ENCODE peak calls at places on chromosome 15, in nine cellular contexts. M is RPMI7951; N is central memory CD4-positive, alpha-beta T cell; Z is foreskin fibroblast; K is M059J; L is NCI-H1092 treated with DMSO at 0.1 percent for 48 hours; G is amniotic epithelial cell; P is coronary artery; I is dorsolateral prefrontal cortex. T is an unnamed sample.

GRCh38 chr15:68599560-68600071 is 20.8 kb downstream of the CORO2B start:
- DNase-seq in M (peak; percentile 96), N (no peak), Z (peak; percentile 84), K (peak; percentile 97), L (no peak), G (peak; percentile 74), P (no peak), I (no peak), T (peak; percentile 97)

GRCh38 chr15:57548835-57549234 is 42.9 kb upstream of the MYZAP start:
- DNase-seq in M (no peak), N (no peak), Z (no peak), K (no peak), L (no peak), G (no peak), P (no peak), I (no peak), T (no peak)

GRCh38 chr15:57686657-57687056 is 19.9 kb upstream of the POLR2M start:
- DNase-seq in M (no peak), N (no peak), Z (no peak), K (no peak), L (no peak), G (no peak), P (no peak), I (no peak), T (no peak)

GRCh38 chr15:28118531-28118930 is 19.4 kb upstream of the OCA2 start:
- DNase-seq in M (no peak), N (no peak), Z (no peak), K (no peak), L (no peak), G (no peak), P (no peak), I (no peak), T (no peak)

GRCh38 chr15:99123706-99124451 is 19.0 kb downstream of the SYNM start:
- DNase-seq in M (peak; percentile 100), N (no peak), Z (peak; percentile 98), K (peak; percentile 98), L (no peak), G (peak; percentile 86), P (peak; percentile 96), I (peak; percentile 89), T (peak; percentile 52)

GRCh38 chr15:92315595-92316211 is 78.0 kb upstream of the ST8SIA2 start:
- DNase-seq in M (no peak), N (no peak), Z (no peak), K (no peak), L (no peak), G (no peak), P (no peak), I (no peak), T (no peak)

GRCh38 chr15:39247574-39247973 is 333.3 kb upstream of the THBS1 start:
- DNase-seq in M (peak; percentile 67), N (no peak), Z (peak; percentile 73), K (peak; percentile 68), L (no peak), G (no peak), P (no peak), I (no peak), T (no peak)

GRCh38 chr15:70963199-70963598 is 70.6 kb downstream of the LRRC49 start:
- DNase-seq in M (no peak), N (no peak), Z (no peak), K (no peak), L (no peak), G (no peak), P (no peak), I (no peak), T (no peak)

GRCh38 chr15:40843885-40844542 is at the start of gene SPINT1:
- DNase-seq in M (no peak), N (no peak), Z (no peak), K (no peak), L (no peak), G (no peak), P (no peak), I (no peak), T (peak; percentile 23)

GRCh38 chr15:47715856-47716445 is 1.4 kb upstream of the SEMA6D start:
- DNase-seq in M (no peak), N (no peak), Z (peak; percentile 31), K (no peak), L (peak; percentile 53), G (no peak), P (no peak), I (peak; percentile 68), T (no peak)

GRCh38 chr15:23686466-23687142 is 501 bp downstream of the NDN start:
- DNase-seq in M (no peak), N (no peak), Z (no peak), K (no peak), L (no peak), G (peak; percentile 3), P (no peak), I (no peak), T (no peak)

GRCh38 chr15:88454867-88455810 is 12.0 kb downstream of the MRPL46 start:
- DNase-seq in M (peak; percentile 80), N (no peak), Z (peak; percentile 75), K (peak; percentile 69), L (peak; percentile 52), G (peak; percentile 78), P (no peak), I (peak; percentile 54), T (peak; percentile 59)

GRCh38 chr15:68646156-68646555 is 67.4 kb downstream of the CORO2B start:
- DNase-seq in M (peak; percentile 33), N (no peak), Z (no peak), K (no peak), L (no peak), G (no peak), P (no peak), I (peak; percentile 71), T (no peak)

GRCh38 chr15:95202569-95203349 is 971.4 kb downstream of the MCTP2 start:
- DNase-seq in M (peak; percentile 53), N (no peak), Z (peak; percentile 24), K (peak; percentile 2), L (no peak), G (no peak), P (no peak), I (no peak), T (no peak)

GRCh38 chr15:64894395-64895056 is 17.2 kb upstream of the ANKDD1A start:
- DNase-seq in M (no peak), N (peak; percentile 92), Z (no peak), K (no peak), L (no peak), G (no peak), P (no peak), I (no peak), T (no peak)

GRCh38 chr15:62883938-62884479 is 158.5 kb upstream of the TPM1 start:
- DNase-seq in M (peak; percentile 67), N (no peak), Z (peak; percentile 86), K (no peak), L (no peak), G (peak; percentile 47), P (no peak), I (no peak), T (no peak)

GRCh38 chr15:51647128-51647562 is 24.6 kb upstream of the DMXL2 start:
- DNase-seq in M (peak; percentile 90), N (no peak), Z (peak; percentile 57), K (peak; percentile 86), L (peak; percentile 51), G (peak; percentile 83), P (no peak), I (no peak), T (peak; percentile 26)

GRCh38 chr15:83210619-83211018 is 3.0 kb upstream of the HDGFL3 start:
- DNase-seq in M (peak; percentile 68), N (no peak), Z (peak; percentile 60), K (peak; percentile 65), L (no peak), G (peak; percentile 61), P (no peak), I (no peak), T (peak; percentile 79)

GRCh38 chr15:42355291-42355690 is 4.0 kb upstream of the CAPN3 start:
- DNase-seq in M (no peak), N (no peak), Z (no peak), K (no peak), L (no peak), G (no peak), P (no peak), I (no peak), T (no peak)

GRCh38 chr15:72340366-72340765 is 20.4 kb upstream of the CELF6 start:
- DNase-seq in M (peak; percentile 15), N (no peak), Z (no peak), K (peak; percentile 14), L (no peak), G (peak; percentile 29), P (no peak), I (no peak), T (no peak)

GRCh38 chr15:100725121-100726069 is 123.0 kb downstream of the ASB7 start:
- DNase-seq in M (peak; percentile 95), N (no peak), Z (peak; percentile 74), K (peak; percentile 82), L (no peak), G (peak; percentile 90), P (peak; percentile 64), I (no peak), T (no peak)

GRCh38 chr15:38054488-38054887 is 120.0 kb downstream of the TMCO5A start:
- DNase-seq in M (peak; percentile 71), N (no peak), Z (peak; percentile 83), K (peak; percentile 33), L (no peak), G (peak; percentile 51), P (no peak), I (no peak), T (no peak)

GRCh38 chr15:43218908-43219706 is 1.7 kb downstream of the EPB42 start:
- DNase-seq in M (peak; percentile 95), N (no peak), Z (no peak), K (peak; percentile 93), L (no peak), G (peak; percentile 58), P (peak; percentile 57), I (no peak), T (no peak)

GRCh38 chr15:64443747-64444621 is 16.4 kb upstream of the ZNF609 start:
- DNase-seq in M (peak; percentile 75), N (no peak), Z (peak; percentile 55), K (peak; percentile 92), L (no peak), G (peak; percentile 93), P (no peak), I (no peak), T (no peak)

GRCh38 chr15:70198441-70199123 is 100.9 kb upstream of the TLE3 start:
- DNase-seq in M (no peak), N (no peak), Z (no peak), K (no peak), L (no peak), G (no peak), P (no peak), I (no peak), T (no peak)

GRCh38 chr15:85164841-85165466 is 183.3 kb downstream of the PDE8A start:
- DNase-seq in M (no peak), N (no peak), Z (no peak), K (no peak), L (no peak), G (no peak), P (no peak), I (no peak), T (no peak)

GRCh38 chr15:89632563-89633430 is 22.5 kb downstream of the KIF7 start:
- DNase-seq in M (no peak), N (no peak), Z (no peak), K (no peak), L (no peak), G (no peak), P (no peak), I (no peak), T (no peak)

GRCh38 chr15:31552482-31553099 is 226.0 kb downstream of the KLF13 start:
- DNase-seq in M (peak; percentile 64), N (no peak), Z (no peak), K (peak; percentile 44), L (no peak), G (no peak), P (no peak), I (no peak), T (no peak)

T was measured in COR-L47.